ENCODE peak calls at places on chromosomes 7 and 10, in four cellular contexts. Z is fibroblast of the aortic adventitia; T is stimulated activated CD8-positive, alpha-beta memory T cell treated with anti-CD3 and anti-CD28 coated beads, Interleukin-15, amount 100 ng/mL, for 24 hours; R is hippocampal formation. F is an unnamed sample.

GRCh38 chr7:14924398-14924797 is 21.8 kb upstream of the DGKB start:
- DNase-seq in R (no peak), Z (peak), T (no peak), F (no peak)

GRCh38 chr7:70733115-70733514 is 398.8 kb upstream of the GALNT17 start:
- DNase-seq in R (no peak), Z (no peak), T (no peak), F (no peak)

GRCh38 chr10:121525276-121526039 is 72.8 kb downstream of the FGFR2 start:
- DNase-seq in T (no peak), Z (no peak), R (no peak), F (peak)

GRCh38 chr10:103700436-103700715 is 155.0 kb downstream of the SH3PXD2A start:
- DNase-seq in R (no peak), T (no peak), Z (no peak), F (no peak)

GRCh38 chr10:49611166-49611814 is 1.2 kb downstream of the SLC18A3 start:
- DNase-seq in Z (no peak), R (no peak), T (no peak), F (no peak)

GRCh38 chr7:30605832-30606231 is 11.2 kb downstream of the GARS1 start:
- DNase-seq in T (no peak), R (no peak), Z (no peak), F (no peak)

GRCh38 chr7:71705217-71705616 is 573.3 kb downstream of the GALNT17 start:
- DNase-seq in T (no peak), R (no peak), Z (no peak), F (no peak)

GRCh38 chr10:15836797-15837196 is 23.5 kb downstream of the MINDY3 start:
- DNase-seq in T (no peak), R (no peak), Z (no peak), F (no peak)

GRCh38 chr10:11638055-11638698 is 26.7 kb upstream of the USP6NL start:
- DNase-seq in R (no peak), Z (no peak), T (no peak), F (no peak)

GRCh38 chr7:128103498-128104108 is 72.4 kb upstream of the LRRC4 start:
- DNase-seq in T (no peak), Z (peak), R (peak), F (peak)

GRCh38 chr7:128691227-128691626 is 19.1 kb downstream of the GARIN1A start:
- DNase-seq in R (no peak), Z (no peak), T (no peak), F (no peak)

GRCh38 chr10:70441161-70441876 is at the start of gene NODAL:
- DNase-seq in R (no peak), T (no peak), Z (no peak), F (no peak)

GRCh38 chr10:58178811-58179210 is 88.9 kb downstream of the IPMK start:
- DNase-seq in Z (peak), T (no peak), R (no peak), F (no peak)

GRCh38 chr7:5450549-5451327 is 27.1 kb upstream of the TNRC18 start:
- DNase-seq in T (no peak), Z (peak), R (peak), F (peak)

F was measured in NCI-H1092 treated with DMSO at 0.1 percent for 48 hours.